ENCODE peak calls at places on chromosomes 4 and X, in four cellular contexts. F is A549, L is upper lobe of left lung, G is right lobe of liver. A is an unnamed sample.

GRCh38 chrX:1518512-1518911 is 18.5 kb downstream of the P2RY8 start:
- DNase-seq in F (no peak), L (no peak), G (no peak), A (no peak)

GRCh38 chrX:24266996-24267395 is 46.9 kb downstream of the SUPT20HL2 start:
- DNase-seq in F (no peak), L (no peak), G (no peak), A (no peak)

GRCh38 chr4:84578540-84579409 is 4.2 kb upstream of the CDS1 start:
- DNase-seq in F (peak; percentile 13), L (no peak), G (no peak), A (no peak)

GRCh38 chr4:24160358-24160757 is 270.5 kb upstream of the PPARGC1A start:
- DNase-seq in F (no peak), L (no peak), G (no peak), A (no peak)

GRCh38 chr4:94534401-94535312 is 82.9 kb downstream of the PDLIM5 start:
- DNase-seq in F (no peak), L (no peak), G (no peak), A (no peak)

GRCh38 chr4:38674206-38675144 is 10.5 kb downstream of the KLF3 start:
- DNase-seq in F (no peak), L (no peak), G (no peak), A (no peak)

GRCh38 chr4:184450045-184450444 is 24.3 kb downstream of the IRF2 start:
- DNase-seq in F (no peak), L (no peak), G (no peak), A (no peak)

GRCh38 chr4:116303736-116304188 is 781.6 kb downstream of the TRAM1L1 start:
- DNase-seq in F (no peak), L (no peak), G (no peak), A (no peak)

GRCh38 chr4:12140864-12141263 is 712.2 kb upstream of the HS3ST1 start:
- DNase-seq in F (no peak), L (no peak), G (no peak), A (no peak)

GRCh38 chr4:76547167-76547760 is 112.2 kb downstream of the SHROOM3 start:
- DNase-seq in F (no peak), L (no peak), G (no peak), A (no peak)

GRCh38 chr4:25888781-25889180 is 25.2 kb upstream of the SMIM20 start:
- DNase-seq in F (no peak), L (no peak), G (no peak), A (no peak)

GRCh38 chr4:177861551-177862094 is 419.4 kb upstream of the AGA start:
- DNase-seq in F (no peak), L (peak; percentile 41), G (no peak), A (no peak)

GRCh38 chr4:96343836-96344235 is 503.9 kb downstream of the PDHA2 start:
- DNase-seq in F (no peak), L (no peak), G (no peak), A (no peak)

GRCh38 chrX:16160729-16161128 is 6.6 kb upstream of the MAGEB17 start:
- DNase-seq in F (peak; percentile 38), L (no peak), G (no peak), A (no peak)

GRCh38 chr4:83054928-83055327 is 19.9 kb downstream of the COPS4 start:
- DNase-seq in F (no peak), L (no peak), G (no peak), A (no peak)
- TF ChIP-seq CTCF in F (peak; percentile 55), L (peak; percentile 15), G (peak; percentile 13), A (no peak)

GRCh38 chr4:6331018-6331417 is 61.4 kb downstream of the WFS1 start:
- DNase-seq in F (peak; percentile 31), L (no peak), G (no peak), A (no peak)
- TF ChIP-seq CTCF in F (peak; percentile 59), L (peak; percentile 27), G (peak; percentile 48), A (no peak)

GRCh38 chrX:70496491-70496890 is 51.9 kb downstream of the DLG3 start:
- DNase-seq in F (no peak), L (no peak), G (no peak), A (no peak)
- TF ChIP-seq CTCF in F (no peak), L (no peak), G (no peak), A (no peak)

GRCh38 chr4:98930311-98930865 is 1.5 kb upstream of the EIF4E start:
- DNase-seq in F (no peak), L (no peak), G (no peak), A (no peak)

GRCh38 chr4:98932539-98932938 is 3.6 kb upstream of the EIF4E start:
- DNase-seq in F (no peak), L (no peak), G (no peak), A (no peak)

GRCh38 chr4:98929341-98930267 is 671 bp upstream of the EIF4E start:
- DNase-seq in F (peak; percentile 62), L (peak; percentile 68), G (peak; percentile 65), A (peak; percentile 48)

GRCh38 chr4:98928131-98928504 is 815 bp downstream of the EIF4E start:
- DNase-seq in F (peak; percentile 67), L (no peak), G (peak; percentile 80), A (no peak)

GRCh38 chr4:98928505-98929340 is at the start of gene EIF4E:
- DNase-seq in F (peak; percentile 83), L (peak; percentile 95), G (peak; percentile 97), A (peak; percentile 83)
- TF ChIP-seq CTCF in F (no peak), L (peak; percentile 30), G (no peak), A (no peak)

DNA sequence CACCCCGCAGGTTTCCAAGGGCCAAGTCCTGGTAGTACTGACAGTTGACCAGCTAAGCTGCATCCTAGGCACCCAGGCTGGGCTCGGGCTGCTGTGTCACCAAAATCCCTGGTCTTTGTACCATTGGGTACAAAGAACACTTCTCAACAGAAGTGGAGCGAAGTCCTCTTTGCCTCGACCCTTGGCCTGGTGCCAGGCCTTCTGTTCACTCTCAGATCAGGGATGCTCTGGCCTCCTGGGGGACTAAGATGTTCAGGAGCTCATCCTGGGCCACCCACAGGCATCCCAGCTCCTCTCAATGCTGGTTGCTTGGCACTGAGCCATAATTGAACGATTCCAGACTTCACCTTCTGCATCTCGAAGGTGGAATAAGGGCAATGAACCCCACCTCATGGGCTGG is 13.8 kb upstream of the SLC2A9 start:
- DNase-seq in F (no peak), L (no peak), G (no peak), A (no peak)
- TF ChIP-seq CTCF in F (no peak), L (no peak), G (no peak), A (no peak)

DNA sequence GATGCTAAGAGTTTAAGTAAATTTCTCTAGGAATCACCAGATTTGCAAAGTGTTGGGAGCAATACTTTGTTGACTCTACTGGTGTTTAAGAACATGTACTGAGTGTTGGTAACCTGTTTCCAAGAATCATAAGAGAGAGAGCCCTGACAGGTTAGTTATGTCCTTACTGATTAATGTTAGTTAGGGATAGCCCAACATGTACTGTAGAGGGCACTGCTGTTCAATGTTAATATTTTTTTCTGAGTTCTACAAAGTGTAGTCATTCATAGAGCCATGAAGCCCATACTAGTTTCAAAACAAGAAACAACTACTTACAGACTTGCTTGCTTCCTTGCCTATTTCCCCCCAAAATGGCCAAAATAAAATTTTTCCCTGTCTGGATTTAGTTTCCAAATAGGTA is 11.9 kb downstream of the TMPRSS11D start:
- DNase-seq in F (peak; percentile 3), L (no peak), G (no peak), A (no peak)
- TF ChIP-seq CTCF in F (peak; percentile 28), L (peak; percentile 17), G (peak; percentile 24), A (no peak)

GRCh38 chr4:165016971-165017370 is 14.8 kb upstream of the TRIM60 start:
- DNase-seq in F (peak; percentile 1), L (no peak), G (no peak), A (no peak)
- TF ChIP-seq CTCF in F (no peak), L (no peak), G (no peak), A (no peak)

GRCh38 chr4:89733936-89734335 is 103.0 kb downstream of the SNCA start:
- DNase-seq in F (no peak), L (no peak), G (no peak), A (no peak)
- TF ChIP-seq CTCF in F (no peak), L (no peak), G (no peak), A (no peak)

A was measured in activated B cell treated with CpG ODN at 0.5 μM for 24 hours.